ENCODE peak calls at places on chromosome 18, in six cellular contexts. One of them, this sample, is unnamed.

GRCh38 chr18:11035814-11036213 is 113.6 kb downstream of the PIEZO2 start:
- DNase-seq in right cardiac atrium: no peak
- DNase-seq in choroid plexus epithelial cell: no peak
- DNase-seq in SK-N-SH: no peak
- DNase-seq in upper lobe of right lung: no peak
- DNase-seq in dorsolateral prefrontal cortex: no peak
- DNase-seq in this sample: no peak

GRCh38 chr18:75156139-75156750 is 52.7 kb downstream of the PTGR3 start:
- DNase-seq in upper lobe of right lung: no peak
- DNase-seq in choroid plexus epithelial cell: no peak
- DNase-seq in SK-N-SH: no peak
- DNase-seq in right cardiac atrium: no peak
- DNase-seq in dorsolateral prefrontal cortex: no peak
- DNase-seq in this sample: no peak

GRCh38 chr18:23752363-23752762 is 63.1 kb downstream of the LAMA3 start:
- DNase-seq in SK-N-SH: no peak
- DNase-seq in choroid plexus epithelial cell: no peak
- DNase-seq in right cardiac atrium: no peak
- DNase-seq in dorsolateral prefrontal cortex: no peak
- DNase-seq in upper lobe of right lung: no peak
- DNase-seq in this sample: no peak

GRCh38 chr18:54822872-54823845 is 5.1 kb upstream of the RAB27B start:
- DNase-seq in SK-N-SH: no peak
- DNase-seq in upper lobe of right lung: no peak
- DNase-seq in choroid plexus epithelial cell: peak
- DNase-seq in dorsolateral prefrontal cortex: no peak
- DNase-seq in right cardiac atrium: no peak
- DNase-seq in this sample: no peak

GRCh38 chr18:42412896-42413295 is 457.9 kb downstream of the PIK3C3 start:
- DNase-seq in SK-N-SH: no peak
- DNase-seq in right cardiac atrium: no peak
- DNase-seq in choroid plexus epithelial cell: peak
- DNase-seq in dorsolateral prefrontal cortex: no peak
- DNase-seq in upper lobe of right lung: no peak
- DNase-seq in this sample: no peak

GRCh38 chr18:31738460-31739407 is 21.9 kb downstream of the SLC25A52 start:
- DNase-seq in SK-N-SH: no peak
- DNase-seq in right cardiac atrium: no peak
- DNase-seq in upper lobe of right lung: no peak
- DNase-seq in dorsolateral prefrontal cortex: no peak
- DNase-seq in choroid plexus epithelial cell: no peak
- DNase-seq in this sample: no peak

GRCh38 chr18:24333116-24333515 is 64.5 kb downstream of the OSBPL1A start:
- DNase-seq in choroid plexus epithelial cell: no peak
- DNase-seq in dorsolateral prefrontal cortex: no peak
- DNase-seq in upper lobe of right lung: no peak
- DNase-seq in SK-N-SH: no peak
- DNase-seq in right cardiac atrium: no peak
- DNase-seq in this sample: no peak

GRCh38 chr18:5982332-5982731 is 87.0 kb upstream of the TMEM200C start:
- DNase-seq in dorsolateral prefrontal cortex: no peak
- DNase-seq in choroid plexus epithelial cell: no peak
- DNase-seq in right cardiac atrium: no peak
- DNase-seq in upper lobe of right lung: no peak
- DNase-seq in SK-N-SH: no peak
- DNase-seq in this sample: no peak

GRCh38 chr18:7566587-7567486 is at the start of gene PTPRM:
- DNase-seq in SK-N-SH: peak
- DNase-seq in right cardiac atrium: peak
- DNase-seq in dorsolateral prefrontal cortex: peak
- DNase-seq in upper lobe of right lung: peak
- DNase-seq in choroid plexus epithelial cell: peak
- DNase-seq in this sample: peak

GRCh38 chr18:61865466-61866165 is 27.2 kb downstream of the RNF152 start:
- DNase-seq in dorsolateral prefrontal cortex: no peak
- DNase-seq in choroid plexus epithelial cell: peak
- DNase-seq in right cardiac atrium: no peak
- DNase-seq in SK-N-SH: no peak
- DNase-seq in upper lobe of right lung: no peak
- DNase-seq in this sample: no peak

GRCh38 chr18:69599377-69599776 is 198.7 kb downstream of the DOK6 start:
- DNase-seq in upper lobe of right lung: no peak
- DNase-seq in choroid plexus epithelial cell: no peak
- DNase-seq in dorsolateral prefrontal cortex: no peak
- DNase-seq in SK-N-SH: no peak
- DNase-seq in right cardiac atrium: no peak
- DNase-seq in this sample: no peak

GRCh38 chr18:78670778-78671405 is 308.7 kb upstream of the SALL3 start:
- DNase-seq in SK-N-SH: no peak
- DNase-seq in upper lobe of right lung: no peak
- DNase-seq in right cardiac atrium: no peak
- DNase-seq in dorsolateral prefrontal cortex: no peak
- DNase-seq in choroid plexus epithelial cell: no peak
- DNase-seq in this sample: no peak

GRCh38 chr18:23922939-23923338 is 91.6 kb upstream of the TTC39C start:
- DNase-seq in choroid plexus epithelial cell: no peak
- DNase-seq in SK-N-SH: no peak
- DNase-seq in upper lobe of right lung: no peak
- DNase-seq in right cardiac atrium: no peak
- DNase-seq in dorsolateral prefrontal cortex: no peak
- DNase-seq in this sample: no peak

GRCh38 chr18:25799221-25799620 is 291.2 kb downstream of the SS18 start:
- DNase-seq in upper lobe of right lung: no peak
- DNase-seq in choroid plexus epithelial cell: no peak
- DNase-seq in SK-N-SH: no peak
- DNase-seq in right cardiac atrium: no peak
- DNase-seq in dorsolateral prefrontal cortex: no peak
- DNase-seq in this sample: no peak

GRCh38 chr18:47601608-47602272 is 328.7 kb downstream of the SMAD2 start:
- DNase-seq in choroid plexus epithelial cell: no peak
- DNase-seq in right cardiac atrium: no peak
- DNase-seq in SK-N-SH: peak
- DNase-seq in dorsolateral prefrontal cortex: no peak
- DNase-seq in upper lobe of right lung: no peak
- DNase-seq in this sample: no peak

DNA sequence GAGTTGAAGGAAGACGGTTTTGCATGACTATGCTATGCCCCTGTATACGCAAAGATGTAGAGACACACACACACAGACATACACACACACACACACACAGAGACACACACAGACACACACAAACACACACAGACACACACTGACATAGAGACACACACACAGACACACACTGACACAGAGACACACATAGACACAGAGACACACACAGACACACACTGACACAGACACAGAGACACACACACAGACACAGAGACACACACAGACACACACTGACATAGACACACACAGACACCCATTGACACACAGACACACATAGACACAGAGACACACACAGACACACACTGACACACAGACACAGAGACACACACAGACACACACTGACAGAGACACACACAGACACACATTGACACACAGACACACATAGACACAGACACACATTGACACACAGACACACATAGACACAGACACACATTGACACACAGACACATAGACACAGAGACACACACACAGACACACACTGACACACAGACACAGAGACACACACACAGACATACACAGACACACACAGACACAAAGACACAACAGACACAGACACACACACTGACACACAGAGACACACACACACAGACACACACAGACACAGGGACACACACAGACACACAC is 121.3 kb downstream of the BCL2 start:
- DNase-seq in choroid plexus epithelial cell: no peak
- DNase-seq in upper lobe of right lung: no peak
- DNase-seq in dorsolateral prefrontal cortex: no peak
- DNase-seq in SK-N-SH: no peak
- DNase-seq in right cardiac atrium: no peak
- DNase-seq in this sample: no peak
- H3K4me3 ChIP-seq in choroid plexus epithelial cell: no peak
- H3K4me3 ChIP-seq in upper lobe of right lung: no peak
- H3K4me3 ChIP-seq in dorsolateral prefrontal cortex: no peak
- H3K4me3 ChIP-seq in SK-N-SH: no peak
- H3K4me3 ChIP-seq in right cardiac atrium: no peak
- H3K4me3 ChIP-seq in this sample: no peak

GRCh38 chr18:395481-396250 is 104.8 kb downstream of the COLEC12 start:
- DNase-seq in right cardiac atrium: no peak
- DNase-seq in dorsolateral prefrontal cortex: no peak
- DNase-seq in SK-N-SH: peak
- DNase-seq in choroid plexus epithelial cell: peak
- DNase-seq in upper lobe of right lung: no peak
- DNase-seq in this sample: peak
- H3K4me3 ChIP-seq in right cardiac atrium: no peak
- H3K4me3 ChIP-seq in dorsolateral prefrontal cortex: no peak
- H3K4me3 ChIP-seq in SK-N-SH: no peak
- H3K4me3 ChIP-seq in choroid plexus epithelial cell: no peak
- H3K4me3 ChIP-seq in upper lobe of right lung: no peak
- H3K4me3 ChIP-seq in this sample: no peak

GRCh38 chr18:35949903-35950627 is 22.4 kb upstream of the RMP24 start:
- DNase-seq in right cardiac atrium: peak
- DNase-seq in choroid plexus epithelial cell: peak
- DNase-seq in upper lobe of right lung: peak
- DNase-seq in SK-N-SH: peak
- DNase-seq in dorsolateral prefrontal cortex: peak
- DNase-seq in this sample: peak
- H3K4me3 ChIP-seq in right cardiac atrium: peak
- H3K4me3 ChIP-seq in choroid plexus epithelial cell: peak
- H3K4me3 ChIP-seq in upper lobe of right lung: peak
- H3K4me3 ChIP-seq in SK-N-SH: peak
- H3K4me3 ChIP-seq in dorsolateral prefrontal cortex: peak
- H3K4me3 ChIP-seq in this sample: peak

GRCh38 chr18:50060822-50061221 is 134.1 kb downstream of the MYO5B start:
- DNase-seq in upper lobe of right lung: no peak
- DNase-seq in dorsolateral prefrontal cortex: no peak
- DNase-seq in choroid plexus epithelial cell: no peak
- DNase-seq in SK-N-SH: no peak
- DNase-seq in right cardiac atrium: no peak
- DNase-seq in this sample: no peak

GRCh38 chr18:50056185-50056584 is 138.8 kb downstream of the MYO5B start:
- DNase-seq in choroid plexus epithelial cell: no peak
- DNase-seq in right cardiac atrium: no peak
- DNase-seq in SK-N-SH: no peak
- DNase-seq in upper lobe of right lung: no peak
- DNase-seq in dorsolateral prefrontal cortex: no peak
- DNase-seq in this sample: no peak

GRCh38 chr18:50057009-50057408 is 137.9 kb downstream of the MYO5B start:
- DNase-seq in dorsolateral prefrontal cortex: no peak
- DNase-seq in SK-N-SH: no peak
- DNase-seq in choroid plexus epithelial cell: no peak
- DNase-seq in upper lobe of right lung: no peak
- DNase-seq in right cardiac atrium: no peak
- DNase-seq in this sample: no peak

GRCh38 chr18:50055474-50055873 is 139.5 kb downstream of the MYO5B start:
- DNase-seq in SK-N-SH: no peak
- DNase-seq in dorsolateral prefrontal cortex: no peak
- DNase-seq in choroid plexus epithelial cell: no peak
- DNase-seq in upper lobe of right lung: no peak
- DNase-seq in right cardiac atrium: no peak
- DNase-seq in this sample: no peak

GRCh38 chr18:50058731-50059130 is 136.2 kb downstream of the MYO5B start:
- DNase-seq in upper lobe of right lung: no peak
- DNase-seq in right cardiac atrium: no peak
- DNase-seq in dorsolateral prefrontal cortex: no peak
- DNase-seq in SK-N-SH: no peak
- DNase-seq in choroid plexus epithelial cell: no peak
- DNase-seq in this sample: no peak
- H3K4me3 ChIP-seq in upper lobe of right lung: no peak
- H3K4me3 ChIP-seq in right cardiac atrium: no peak
- H3K4me3 ChIP-seq in dorsolateral prefrontal cortex: no peak
- H3K4me3 ChIP-seq in SK-N-SH: no peak
- H3K4me3 ChIP-seq in choroid plexus epithelial cell: no peak
- H3K4me3 ChIP-seq in this sample: no peak

DNA sequence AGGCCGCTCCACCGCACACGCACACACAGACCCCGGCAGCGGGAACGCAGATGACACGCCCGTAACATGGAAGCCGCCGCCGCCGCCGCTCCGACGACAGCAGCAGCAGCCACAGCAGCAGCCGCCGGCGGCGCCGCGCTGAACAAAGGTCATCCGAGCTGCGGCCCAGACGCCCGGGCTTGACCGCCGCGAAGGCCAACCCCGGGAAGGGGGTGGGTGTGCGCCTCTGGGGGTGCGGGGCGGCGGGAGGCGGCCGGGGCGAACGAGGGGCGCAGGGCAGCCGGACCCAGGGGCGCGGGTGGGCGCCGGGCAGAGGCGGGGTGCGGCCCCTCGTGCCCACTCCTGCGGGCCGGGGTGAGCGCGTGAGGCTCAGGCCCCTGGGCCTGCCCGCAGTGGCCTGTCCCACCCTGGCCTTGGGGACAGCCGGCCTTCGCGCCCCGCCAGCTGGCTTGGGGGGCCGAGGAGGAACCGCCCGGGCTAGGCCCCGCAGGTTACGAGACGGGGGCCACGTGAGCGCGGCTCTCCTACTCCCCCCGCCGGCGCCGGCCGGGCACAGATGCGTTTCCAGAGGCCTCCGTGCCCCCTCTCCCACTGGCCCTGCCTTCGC is 1.0 kb upstream of the ZNF532 start:
- DNase-seq in upper lobe of right lung: peak
- DNase-seq in dorsolateral prefrontal cortex: peak
- DNase-seq in choroid plexus epithelial cell: peak
- DNase-seq in SK-N-SH: peak
- DNase-seq in right cardiac atrium: peak
- DNase-seq in this sample: peak
- H3K4me3 ChIP-seq in upper lobe of right lung: peak
- H3K4me3 ChIP-seq in dorsolateral prefrontal cortex: peak
- H3K4me3 ChIP-seq in choroid plexus epithelial cell: peak
- H3K4me3 ChIP-seq in SK-N-SH: peak
- H3K4me3 ChIP-seq in right cardiac atrium: peak
- H3K4me3 ChIP-seq in this sample: peak

DNA sequence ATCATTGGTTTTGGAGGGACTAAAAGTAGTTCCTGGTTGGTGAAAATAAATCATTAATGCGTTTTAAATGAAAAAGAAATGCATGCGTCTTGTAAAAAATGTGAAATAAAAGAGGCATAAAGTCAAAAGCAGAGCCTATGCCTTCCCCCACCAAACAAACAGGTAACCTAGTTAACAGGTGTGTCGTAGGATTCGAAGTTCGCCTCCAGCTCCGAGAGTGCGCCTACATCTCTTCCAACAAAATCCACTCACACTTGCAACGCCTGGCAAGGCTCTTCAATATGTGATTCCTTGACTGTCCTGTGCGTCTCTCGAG is 677 bp upstream of the SMAD4 start:
- DNase-seq in dorsolateral prefrontal cortex: no peak
- DNase-seq in right cardiac atrium: peak
- DNase-seq in upper lobe of right lung: no peak
- DNase-seq in choroid plexus epithelial cell: no peak
- DNase-seq in SK-N-SH: no peak
- DNase-seq in this sample: peak
- H3K4me3 ChIP-seq in dorsolateral prefrontal cortex: peak
- H3K4me3 ChIP-seq in right cardiac atrium: peak
- H3K4me3 ChIP-seq in upper lobe of right lung: peak
- H3K4me3 ChIP-seq in choroid plexus epithelial cell: peak
- H3K4me3 ChIP-seq in SK-N-SH: peak
- H3K4me3 ChIP-seq in this sample: peak